ENCODE peak calls at places on chromosomes 13 and 19, in five cellular contexts. G, D, V, O and L are unnamed samples. For H3K9me3, the result is how much of the 10 kb centered on the place peaks cover.

GRCh38 chr19:30419581-30420180 is 47.5 kb downstream of the ZNF536 start:
- DNase-seq in G (no peak), D (peak), V (no peak), O (no peak), L (no peak)

GRCh38 chr19:13547102-13547501 is 40.8 kb upstream of the CACNA1A start:
- DNase-seq in G (no peak), D (no peak), V (no peak), O (no peak), L (no peak)

GRCh38 chr19:4061683-4062575 is 4.8 kb downstream of the ZBTB7A start:
- DNase-seq in G (no peak), D (peak), V (no peak), O (peak), L (no peak)

GRCh38 chr19:49264258-49264657 is 60.7 kb downstream of the SLC6A16 start:
- DNase-seq in G (no peak), D (no peak), V (no peak), O (no peak), L (no peak)

GRCh38 chr19:51473009-51473707 is 5.2 kb upstream of the CEACAM18 start:
- DNase-seq in G (peak), D (peak), V (peak), O (peak), L (peak)

GRCh38 chr19:17332677-17333581 is 1.7 kb downstream of the ANO8 start:
- DNase-seq in G (peak), D (peak), V (peak), O (no peak), L (peak)

GRCh38 chr13:64709079-64709478 is 2521.1 kb downstream of the PCDH9 start:
- DNase-seq in G (no peak), D (peak), V (peak), O (no peak), L (no peak)

GRCh38 chr13:79710376-79710775 is 229.4 kb downstream of the NDFIP2 start:
- DNase-seq in G (no peak), D (no peak), V (peak), O (no peak), L (no peak)

GRCh38 chr13:101205408-101205807 is 210.9 kb downstream of the NALCN start:
- DNase-seq in G (no peak), D (no peak), V (no peak), O (no peak), L (no peak)

GRCh38 chr13:80083516-80084085 is 257.3 kb downstream of the SPRY2 start:
- DNase-seq in G (no peak), D (no peak), V (peak), O (no peak), L (peak)

GRCh38 chr19:55161571-55162322 is 4.2 kb upstream of the TNNI3 start:
- DNase-seq in G (no peak), D (no peak), V (no peak), O (no peak), L (no peak)

GRCh38 chr19:55158848-55159793 is 1.6 kb upstream of the TNNI3 start:
- DNase-seq in G (no peak), D (no peak), V (peak), O (no peak), L (no peak)

GRCh38 chr19:55158423-55158822 is 891 bp upstream of the TNNI3 start:
- DNase-seq in G (no peak), D (no peak), V (no peak), O (no peak), L (no peak)

GRCh38 chr19:55160128-55160985 is 2.8 kb upstream of the TNNI3 start:
- DNase-seq in G (peak), D (peak), V (peak), O (peak), L (peak)

GRCh38 chr19:55160986-55161365 is 3.4 kb upstream of the TNNI3 start:
- DNase-seq in G (no peak), D (no peak), V (no peak), O (no peak), L (no peak)
- TF ChIP-seq CTCF in G (no peak), D (no peak), V (no peak), O (no peak), L (no peak)

GRCh38 chr19:23365222-23365621 is 30.0 kb downstream of the ZNF91 start:
- DNase-seq in G (no peak), D (no peak), V (no peak), O (no peak), L (no peak)

GRCh38 chr19:23366437-23366836 is 28.8 kb downstream of the ZNF91 start:
- DNase-seq in G (no peak), D (no peak), V (no peak), O (no peak), L (no peak)
- H3K9me3 ChIP-seq in G (under half), D (under half), V (under half), O (half or more), L (under half)

GRCh38 chr19:40604647-40605200 is 3.6 kb downstream of the LTBP4 start:
- DNase-seq in G (no peak), D (no peak), V (no peak), O (peak), L (no peak)

GRCh38 chr19:40607311-40607871 is 6.2 kb downstream of the LTBP4 start:
- DNase-seq in G (no peak), D (no peak), V (no peak), O (peak), L (no peak)

GRCh38 chr19:40603071-40603718 is 2.0 kb downstream of the LTBP4 start:
- DNase-seq in G (no peak), D (peak), V (peak), O (no peak), L (peak)

GRCh38 chr19:40603719-40604646 is 2.8 kb downstream of the LTBP4 start:
- DNase-seq in G (peak), D (peak), V (peak), O (peak), L (peak)

GRCh38 chr19:40605201-40605971 is 4.2 kb downstream of the LTBP4 start:
- DNase-seq in G (peak), D (no peak), V (peak), O (peak), L (no peak)
- TF ChIP-seq CTCF in G (no peak), D (no peak), V (peak), O (peak), L (peak)

DNA sequence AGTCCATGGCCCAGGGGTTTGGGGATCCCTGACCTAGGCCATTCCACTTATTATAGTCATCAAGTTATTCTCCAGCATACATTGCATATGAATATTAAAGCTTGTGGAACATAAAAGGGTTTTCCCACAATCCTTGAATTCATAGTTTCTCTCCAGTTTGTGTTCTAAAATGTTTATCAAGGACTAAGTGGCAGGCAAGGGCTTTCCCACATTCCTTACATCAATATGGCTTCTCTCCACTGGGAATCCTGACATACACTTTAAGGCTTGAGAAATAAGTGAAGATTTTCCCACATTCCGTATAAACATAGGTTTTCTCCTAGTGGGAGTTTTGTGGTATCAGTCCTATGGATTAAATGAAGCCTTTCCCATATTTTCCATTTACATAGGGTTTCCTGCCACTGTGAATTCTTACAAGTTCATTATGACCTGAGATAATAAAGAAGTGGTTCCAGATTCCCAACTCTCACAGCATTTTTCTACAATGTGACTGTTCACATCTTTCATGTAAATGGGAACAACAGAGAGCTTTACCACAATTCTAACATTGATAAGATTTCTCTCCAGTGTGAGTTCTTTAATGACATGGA is 14.5 kb downstream of the ZNF426 start:
- DNase-seq in G (no peak), D (no peak), V (no peak), O (no peak), L (no peak)
- H3K9me3 ChIP-seq in G (half or more), D (under half), V (half or more), O (half or more), L (under half)

DNA sequence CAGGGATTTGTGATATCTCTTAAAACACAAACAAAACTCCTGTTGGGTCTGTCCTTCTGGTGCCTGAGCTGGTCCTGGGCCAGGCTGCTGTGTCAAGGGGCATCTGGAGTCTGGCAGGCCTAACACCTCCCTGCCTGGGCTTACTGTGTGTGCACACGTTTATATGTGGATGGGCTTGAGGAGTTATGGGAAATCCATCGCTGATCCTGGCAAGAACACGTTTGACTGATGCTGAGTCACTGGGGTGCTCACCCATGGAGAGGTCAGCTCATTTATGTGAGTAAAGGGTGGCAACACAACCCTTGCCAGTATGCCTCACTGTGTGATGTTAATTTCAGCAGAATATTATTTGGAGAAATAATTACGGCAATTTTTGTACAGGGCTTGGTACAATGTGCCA is 44.5 kb upstream of the PCDH8 start:
- DNase-seq in G (no peak), D (no peak), V (no peak), O (no peak), L (no peak)
- TF ChIP-seq CTCF in G (no peak), D (no peak), V (no peak), O (no peak), L (no peak)

DNA sequence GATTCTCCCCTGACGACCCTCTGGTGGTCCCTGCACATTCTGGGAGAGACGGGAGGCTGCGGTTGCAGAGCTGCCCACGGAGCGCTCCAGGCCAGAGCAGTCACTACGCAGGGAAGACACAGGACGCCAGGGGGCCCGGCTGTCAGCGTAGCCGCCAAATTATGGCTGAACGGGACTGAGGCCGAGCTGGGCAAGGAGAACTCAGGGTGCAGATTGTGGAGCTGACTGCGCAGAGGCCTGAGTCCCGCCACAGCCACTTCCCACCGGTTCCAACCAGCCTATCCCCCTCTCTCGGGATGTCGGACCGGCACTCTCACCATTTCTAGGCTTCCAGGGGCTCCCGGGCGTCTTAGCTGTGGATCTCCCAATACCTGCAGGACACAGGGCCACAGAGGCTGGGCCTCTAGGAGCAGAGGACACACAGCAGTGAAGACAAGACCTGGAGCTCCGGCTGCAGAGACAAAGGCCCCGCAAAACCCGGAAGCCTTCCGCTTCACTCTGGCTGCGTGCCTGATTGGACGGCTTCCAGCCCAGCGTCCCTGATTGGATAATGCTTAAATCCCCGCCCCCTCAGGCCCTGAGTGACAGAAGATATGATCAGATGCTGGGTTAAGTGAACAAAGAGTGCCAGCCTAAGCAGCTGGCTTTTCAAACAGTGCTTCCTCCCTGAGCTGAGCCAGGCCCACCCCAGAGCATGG is at the start of gene ZNF737:
- DNase-seq in G (peak), D (peak), V (peak), O (peak), L (peak)
- H3K9me3 ChIP-seq in G (under half), D (under half), V (under half), O (under half), L (under half)

GRCh38 chr13:47594833-47595232 is 406.2 kb downstream of the SUCLA2 start:
- DNase-seq in G (no peak), D (peak), V (no peak), O (no peak), L (no peak)

GRCh38 chr13:47603365-47603764 is 397.7 kb downstream of the SUCLA2 start:
- DNase-seq in G (no peak), D (no peak), V (no peak), O (no peak), L (no peak)

DNA sequence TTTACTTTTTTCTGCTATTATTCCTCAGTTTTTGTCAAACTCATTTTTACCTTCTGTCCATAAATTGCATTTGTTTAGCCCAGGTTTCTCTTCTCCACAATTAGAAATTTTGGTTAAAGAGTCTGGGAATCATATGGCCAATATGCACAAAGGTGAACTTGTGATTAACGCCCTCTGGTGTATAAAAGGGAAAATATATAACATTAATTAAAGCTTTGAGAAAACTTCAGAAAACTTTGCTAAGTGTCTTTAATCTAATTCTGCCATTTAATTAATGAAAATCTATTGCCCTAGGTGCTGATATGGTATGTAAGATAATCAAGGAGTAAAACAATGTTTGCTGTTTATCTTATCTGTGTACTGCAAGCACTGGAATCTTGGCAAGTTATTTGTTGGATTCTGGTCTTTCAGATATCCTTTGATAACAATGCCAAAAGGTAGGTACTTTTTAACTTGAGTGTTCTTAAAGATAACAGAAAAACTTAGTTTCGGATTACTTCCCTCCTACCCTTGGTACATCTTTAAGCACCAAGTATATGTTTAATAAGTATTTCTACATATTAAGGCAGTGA is 402.6 kb downstream of the SUCLA2 start:
- DNase-seq in G (no peak), D (no peak), V (peak), O (no peak), L (no peak)
- TF ChIP-seq CTCF in G (no peak), D (no peak), V (peak), O (peak), L (no peak)

DNA sequence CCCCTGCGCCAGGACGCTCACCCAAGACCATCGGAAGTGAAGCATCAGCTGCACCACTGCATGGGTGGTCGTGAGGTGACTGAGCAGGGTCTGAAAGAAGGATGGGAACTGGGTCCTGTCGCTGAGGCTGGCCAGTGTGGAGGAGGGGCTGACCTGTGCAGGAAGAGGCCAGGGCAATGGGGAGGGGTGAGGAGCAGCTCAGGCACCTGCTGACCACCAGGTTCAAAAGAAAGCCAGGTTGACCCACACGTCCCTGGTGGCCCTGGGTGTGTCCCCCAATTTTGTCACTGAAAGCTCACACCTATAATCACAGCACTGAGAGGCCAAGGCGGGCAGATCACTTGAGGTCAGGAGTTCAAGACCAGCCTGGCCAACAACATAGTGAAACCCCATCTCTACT is 13.7 kb upstream of the ZSCAN1 start:
- DNase-seq in G (no peak), D (no peak), V (no peak), O (no peak), L (no peak)
- H3K9me3 ChIP-seq in G (under half), D (under half), V (under half), O (under half), L (under half)